ENCODE peak calls at places on chromosome 14, in six cellular contexts. C is left ventricle myocardium inferior; W is mammary epithelial cell; S is CD4-positive, alpha-beta memory T cell; L is SK-N-SH; D is adrenal gland. P is an unnamed sample.

GRCh38 chr14:92253381-92253894 is 69.5 kb upstream of the SLC24A4 start:
- DNase-seq in L (no peak), D (no peak), S (no peak), C (no peak), W (no peak), P (no peak)

GRCh38 chr14:95318399-95318834 is 1.3 kb downstream of the CLMN start:
- DNase-seq in L (no peak), D (no peak), W (no peak), C (no peak), S (no peak), P (no peak)

GRCh38 chr14:81682134-81682533 is 148.5 kb upstream of the SEL1L start:
- DNase-seq in S (no peak), L (no peak), D (no peak), W (no peak), C (no peak), P (no peak)

GRCh38 chr14:93973607-93974006 is 2.8 kb downstream of the ASB2 start:
- DNase-seq in D (no peak), C (no peak), S (no peak), W (no peak), L (no peak), P (no peak)

GRCh38 chr14:46490150-46490769 is 161.3 kb downstream of the RPL10L start:
- DNase-seq in L (no peak), W (no peak), D (no peak), C (no peak), S (no peak), P (peak; percentile 7)

GRCh38 chr14:60646202-60646886 is 2.9 kb downstream of the SIX1 start:
- DNase-seq in C (no peak), W (no peak), S (no peak), D (no peak), L (no peak), P (peak; percentile 66)

GRCh38 chr14:75373133-75373532 is 54.7 kb upstream of the JDP2 start:
- DNase-seq in D (no peak), L (no peak), C (no peak), W (no peak), S (no peak), P (no peak)

GRCh38 chr14:89576960-89577359 is 159.9 kb upstream of the FOXN3 start:
- DNase-seq in S (no peak), L (no peak), D (no peak), W (no peak), C (no peak), P (no peak)

GRCh38 chr14:63893701-63894458 is 41.1 kb downstream of the SYNE2 start:
- DNase-seq in C (peak; percentile 53), L (no peak), S (no peak), W (peak; percentile 42), D (no peak), P (no peak)

GRCh38 chr14:85546390-85546789 is 16.4 kb downstream of the FLRT2 start:
- DNase-seq in W (no peak), L (no peak), D (no peak), S (no peak), C (no peak), P (no peak)

GRCh38 chr14:63578300-63578699 is 35.1 kb upstream of the PPP2R5E start:
- DNase-seq in L (no peak), D (no peak), C (no peak), S (no peak), W (peak; percentile 20), P (no peak)

GRCh38 chr14:75264036-75264435 is 14.6 kb upstream of the FOS start:
- DNase-seq in S (no peak), D (no peak), L (no peak), W (no peak), C (no peak), P (no peak)

GRCh38 chr14:64841121-64841611 is 38.5 kb downstream of the SPTB start:
- DNase-seq in L (no peak), W (peak; percentile 52), D (no peak), S (no peak), C (no peak), P (peak; percentile 22)

GRCh38 chr14:97978336-97978735 is 1181.2 kb downstream of the VRK1 start:
- DNase-seq in S (peak; percentile 64), L (peak; percentile 56), D (peak; percentile 87), W (peak; percentile 70), C (peak; percentile 76), P (peak; percentile 67)

GRCh38 chr14:24079521-24080141 is 8.3 kb downstream of the CPNE6 start:
- DNase-seq in W (no peak), D (peak; percentile 86), C (no peak), L (peak; percentile 82), S (no peak), P (peak; percentile 25)

GRCh38 chr14:48914382-48914781 is 671.8 kb downstream of the RPS29 start:
- DNase-seq in D (no peak), L (no peak), S (no peak), C (no peak), W (no peak), P (no peak)

GRCh38 chr14:93059917-93060545 is 55.7 kb downstream of the ITPK1 start:
- DNase-seq in D (no peak), W (no peak), S (no peak), L (peak; percentile 45), C (no peak), P (no peak)

GRCh38 chr14:32331227-32331597 is 2.1 kb downstream of the AKAP6 start:
- DNase-seq in W (no peak), C (no peak), L (no peak), S (no peak), D (no peak), P (peak; percentile 24)

GRCh38 chr14:61342486-61342885 is 21.1 kb downstream of the PRKCH start:
- DNase-seq in L (no peak), C (no peak), S (peak; percentile 87), W (no peak), D (no peak), P (no peak)

GRCh38 chr14:53411110-53411509 is 258.0 kb upstream of the DDHD1 start:
- DNase-seq in L (no peak), D (no peak), S (no peak), W (no peak), C (no peak), P (peak; percentile 73)

GRCh38 chr14:105333020-105333490 is 18.5 kb downstream of the PACS2 start:
- DNase-seq in W (no peak), S (no peak), D (no peak), L (no peak), C (no peak), P (peak; percentile 62)
- H3K4me1 ChIP-seq in W (peaks cover 9% of the 10 kb centered on the region), S (peaks cover 21% of the 10 kb centered on the region), D (peaks cover 63% of the 10 kb centered on the region), L (no peaks in the 10 kb centered on the region), C (peaks cover 94% of the 10 kb centered on the region), P (peaks cover 69% of the 10 kb centered on the region)

GRCh38 chr14:77039285-77040058 is 11.0 kb upstream of the IRF2BPL start:
- DNase-seq in D (no peak), L (no peak), S (no peak), W (peak; percentile 9), C (no peak), P (no peak)

GRCh38 chr14:77040059-77040308 is 11.5 kb upstream of the IRF2BPL start:
- DNase-seq in W (no peak), S (no peak), D (no peak), L (peak; percentile 86), C (no peak), P (no peak)

GRCh38 chr14:77040309-77040994 is 11.9 kb upstream of the IRF2BPL start:
- DNase-seq in S (peak; percentile 96), W (peak; percentile 91), D (peak; percentile 100), C (peak; percentile 100), L (peak; percentile 79), P (peak; percentile 98)

GRCh38 chr14:77041837-77042557 is 13.5 kb upstream of the IRF2BPL start:
- DNase-seq in C (peak; percentile 63), L (no peak), W (peak; percentile 86), D (peak; percentile 92), S (no peak), P (peak; percentile 83)

DNA sequence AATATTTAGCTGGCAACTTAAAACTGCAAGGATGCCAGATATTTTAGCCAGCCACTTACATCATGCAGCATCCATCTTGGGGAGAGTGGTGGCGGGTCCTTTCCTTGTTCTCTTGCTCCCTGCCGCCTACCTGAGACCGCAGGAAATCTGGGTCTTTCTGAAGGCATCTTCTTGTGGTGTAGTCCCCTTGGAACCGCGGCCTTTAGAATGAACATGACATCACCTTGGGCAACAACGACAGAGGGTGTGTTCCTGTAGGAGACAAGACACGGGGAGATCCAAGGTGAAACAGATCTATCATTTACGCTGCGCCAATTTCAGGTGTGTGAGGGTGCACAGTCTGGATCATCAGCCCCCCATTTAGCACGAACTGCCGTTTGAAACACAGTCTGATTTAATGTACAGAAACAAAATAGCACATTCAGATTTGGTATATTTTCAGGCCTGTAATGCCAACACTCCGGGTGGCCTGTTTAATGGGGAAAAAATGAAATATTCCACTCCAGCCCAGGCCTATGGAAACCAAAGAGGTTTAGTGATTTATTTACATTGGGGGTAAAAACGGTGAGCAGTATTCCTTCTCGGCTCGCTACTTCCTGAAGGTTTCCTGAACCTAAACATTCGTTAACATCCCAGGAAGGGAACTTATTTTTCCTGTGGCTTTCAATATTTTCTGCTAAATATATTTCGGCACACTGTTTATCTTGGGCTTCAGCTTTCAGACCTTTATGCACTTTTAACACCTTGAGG is 12.7 kb upstream of the IRF2BPL start:
- DNase-seq in D (no peak), W (no peak), C (no peak), L (no peak), S (peak; percentile 48), P (no peak)
- H3K4me3 ChIP-seq in D (no peak overlapping the region), W (no peak overlapping the region), C (peak overlapping the region; percentile 60), L (peak overlapping the region; percentile 48), S (no peak overlapping the region), P (peak overlapping the region; percentile 53)

GRCh38 chr14:50062438-50063039 is 53.8 kb downstream of the VCPKMT start:
- DNase-seq in W (peak; percentile 69), D (peak; percentile 85), L (peak; percentile 55), S (peak; percentile 82), C (no peak), P (peak; percentile 42)
- H3K4me1 ChIP-seq in W (peaks cover 36% of the 10 kb centered on the region), D (peaks cover 30% of the 10 kb centered on the region), L (peaks cover 40% of the 10 kb centered on the region), S (peaks cover 81% of the 10 kb centered on the region), C (peaks cover 27% of the 10 kb centered on the region), P (peaks cover 21% of the 10 kb centered on the region)

GRCh38 chr14:78566017-78566858 is 396.1 kb downstream of the NRXN3 start:
- DNase-seq in C (peak; percentile 59), W (peak; percentile 49), S (peak; percentile 27), D (peak; percentile 92), L (peak; percentile 72), P (peak; percentile 71)

GRCh38 chr14:78566859-78567172 is 396.6 kb downstream of the NRXN3 start:
- DNase-seq in D (no peak), W (no peak), L (no peak), C (no peak), S (no peak), P (no peak)

DNA sequence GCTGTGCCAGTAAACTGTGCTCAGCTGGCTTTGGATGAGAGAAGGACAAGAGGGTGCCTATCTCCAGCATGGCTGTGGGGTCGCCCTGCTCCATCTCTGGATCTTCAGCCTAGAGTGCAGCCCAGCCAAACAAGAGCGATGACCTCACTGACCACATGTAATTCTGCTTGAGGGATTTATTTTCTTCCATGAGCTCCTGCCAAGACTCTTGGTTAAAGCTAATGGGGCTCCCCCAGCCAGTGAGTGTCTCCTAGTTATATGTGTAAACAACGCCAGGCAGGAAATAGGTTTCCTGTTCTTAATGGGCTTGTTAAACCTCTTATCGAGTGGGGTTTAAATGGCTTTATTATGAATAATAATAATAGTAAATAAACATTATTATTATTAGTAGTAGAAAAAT is 397.2 kb downstream of the NRXN3 start:
- DNase-seq in L (no peak), C (no peak), W (no peak), D (no peak), S (no peak), P (peak; percentile 6)
- H3K4me3 ChIP-seq in L (no peak overlapping the region), C (no peak overlapping the region), W (no peak overlapping the region), D (no peak overlapping the region), S (no peak overlapping the region), P (no peak overlapping the region)

GRCh38 chr14:25464772-25465171 is 414.8 kb upstream of the STXBP6 start:
- DNase-seq in S (no peak), D (no peak), C (no peak), L (no peak), W (no peak), P (no peak)
- H3K4me1 ChIP-seq in S (no peaks in the 10 kb centered on the region), D (no peaks in the 10 kb centered on the region), C (no peaks in the 10 kb centered on the region), L (no peaks in the 10 kb centered on the region), W (no peaks in the 10 kb centered on the region), P (no peaks in the 10 kb centered on the region)

GRCh38 chr14:103121161-103121845 is 2.0 kb upstream of the TNFAIP2 start:
- DNase-seq in L (no peak), S (no peak), D (peak; percentile 81), C (peak; percentile 64), W (no peak), P (peak; percentile 47)
- H3K4me3 ChIP-seq in L (no peak overlapping the region), S (no peak overlapping the region), D (no peak overlapping the region), C (peak overlapping the region; percentile 96), W (no peak overlapping the region), P (no peak overlapping the region)